ENCODE peak calls at places on chromosomes 11 and 22, in eight cellular contexts. I is right lobe of liver; Q is lower leg skin; L is naive thymus-derived CD8-positive, alpha-beta T cell; Z is prostate gland; P is Calu3; Y is CD4-positive, alpha-beta T cell; J is iris pigment epithelial cell. W is an unnamed sample.

GRCh38 chr11:2428322-2428795 is 16.0 kb downstream of the TRPM5 start:
- DNase-seq in I (peak), Z (peak), Y (peak), P (peak), Q (peak), J (peak), L (peak), W (peak)

GRCh38 chr11:7278314-7278917 is 26.7 kb downstream of the SYT9 start:
- DNase-seq in Z (no peak), I (no peak), Y (no peak), Q (no peak), J (peak), P (peak), L (no peak), W (peak)

GRCh38 chr11:65575568-65576231 is at the start of gene EHBP1L1:
- DNase-seq in Z (no peak), Q (peak), P (peak), Y (peak), I (peak), J (peak), L (peak), W (peak)

GRCh38 chr11:35619754-35620640 is 1.7 kb downstream of the FJX1 start:
- DNase-seq in L (no peak), I (no peak), P (peak), Y (no peak), J (peak), Q (no peak), Z (no peak), W (peak)

GRCh38 chr11:64629796-64630562 is 39.0 kb downstream of the SLC22A12 start:
- DNase-seq in Q (no peak), L (no peak), Y (no peak), J (no peak), P (no peak), I (no peak), Z (no peak), W (peak)

GRCh38 chr22:38802671-38803121 is 8.8 kb upstream of the DNAL4 start:
- DNase-seq in I (no peak), Q (peak), Z (peak), L (no peak), Y (no peak), J (peak), P (peak), W (no peak)

GRCh38 chr11:12803086-12803826 is 129.0 kb downstream of the TEAD1 start:
- DNase-seq in P (no peak), J (peak), Q (no peak), Y (no peak), Z (no peak), I (no peak), L (no peak), W (no peak)

GRCh38 chr11:114314096-114314495 is 17.9 kb downstream of the NNMT start:
- DNase-seq in P (no peak), Q (no peak), I (no peak), Y (no peak), Z (no peak), L (no peak), J (no peak), W (no peak)

GRCh38 chr11:86978756-86979608 is 23.8 kb upstream of the FZD4 start:
- DNase-seq in P (no peak), Q (no peak), Z (no peak), Y (no peak), I (no peak), L (peak), J (peak), W (no peak)

GRCh38 chr11:101707477-101707876 is 123.7 kb upstream of the TRPC6 start:
- DNase-seq in Z (no peak), J (no peak), L (no peak), I (no peak), Y (no peak), Q (no peak), P (no peak), W (no peak)

GRCh38 chr11:12433571-12434061 is 56.2 kb downstream of the PARVA start:
- DNase-seq in L (no peak), P (no peak), J (peak), Y (no peak), Q (peak), Z (no peak), I (no peak), W (no peak)

GRCh38 chr11:83409891-83410290 is 123.7 kb upstream of the CCDC90B start:
- DNase-seq in J (no peak), Q (no peak), P (no peak), Z (no peak), Y (no peak), L (no peak), I (no peak), W (no peak)

GRCh38 chr11:82722236-82722635 is 11.4 kb downstream of the FAM181B start:
- DNase-seq in Q (no peak), P (no peak), J (no peak), L (no peak), Z (no peak), Y (no peak), I (no peak), W (no peak)

GRCh38 chr11:118343248-118343647 is 743 bp upstream of the CD3D start:
- DNase-seq in Q (no peak), J (no peak), Z (no peak), L (no peak), I (no peak), P (no peak), Y (no peak), W (no peak)

GRCh38 chr11:26753738-26754504 is 32.1 kb upstream of the SLC5A12 start:
- DNase-seq in Z (peak), Q (no peak), L (no peak), Y (no peak), P (peak), I (no peak), J (peak), W (peak)

GRCh38 chr11:10633261-10633660 is 60.3 kb downstream of the IRAG1 start:
- DNase-seq in Z (peak), P (no peak), J (no peak), I (no peak), Q (peak), Y (no peak), L (no peak), W (no peak)

GRCh38 chr22:34105461-34106062 is 185.3 kb upstream of the LARGE1 start:
- DNase-seq in J (peak), Y (no peak), Q (no peak), P (peak), I (peak), L (no peak), Z (peak), W (peak)

GRCh38 chr22:42800731-42801536 is 56.1 kb downstream of the ARFGAP3 start:
- DNase-seq in L (no peak), Z (no peak), Q (peak), I (no peak), Y (no peak), J (no peak), P (no peak), W (no peak)

GRCh38 chr11:105392546-105392945 is 217.3 kb upstream of the GRIA4 start:
- DNase-seq in I (no peak), Q (no peak), L (no peak), J (peak), P (no peak), Y (no peak), Z (no peak), W (no peak)

GRCh38 chr22:23237201-23237798 is 57.0 kb downstream of the BCR start:
- DNase-seq in Z (no peak), Y (no peak), P (no peak), Q (no peak), I (no peak), J (peak), L (no peak), W (no peak)

GRCh38 chr22:29816980-29817379 is 21.1 kb downstream of the ASCC2 start:
- DNase-seq in J (no peak), Q (no peak), Z (peak), Y (no peak), P (no peak), I (no peak), L (no peak), W (no peak)

GRCh38 chr22:48724899-48725298 is 1102.8 kb downstream of the BRD1 start:
- DNase-seq in Q (no peak), I (peak), L (no peak), P (no peak), Z (no peak), Y (no peak), J (no peak), W (no peak)

GRCh38 chr22:50018608-50019291 is 6.2 kb upstream of the IL17REL start:
- DNase-seq in P (no peak), Q (no peak), Z (no peak), L (no peak), Y (no peak), J (no peak), I (no peak), W (no peak)

GRCh38 chr22:19974935-19975706 is 33.5 kb upstream of the TXNRD2 start:
- DNase-seq in P (no peak), Z (no peak), Q (no peak), L (no peak), Y (no peak), J (no peak), I (no peak), W (no peak)

GRCh38 chr11:104895619-104896018 is 2.6 kb downstream of the CASP12 start:
- DNase-seq in J (no peak), P (no peak), Y (no peak), L (no peak), Z (no peak), Q (no peak), I (no peak), W (no peak)

GRCh38 chr22:19974233-19974861 is 32.7 kb upstream of the TXNRD2 start:
- DNase-seq in Q (no peak), P (peak), Z (no peak), Y (no peak), I (no peak), J (peak), L (peak), W (peak)

GRCh38 chr11:11979487-11980117 is 28.8 kb downstream of the DKK3 start:
- DNase-seq in L (no peak), Z (no peak), Y (no peak), Q (peak), J (peak), I (no peak), P (peak), W (no peak)

GRCh38 chr11:9461760-9462134 is 935 bp downstream of the ZNF143 start:
- DNase-seq in P (no peak), Y (no peak), Q (no peak), L (no peak), J (peak), Z (no peak), I (no peak), W (no peak)

GRCh38 chr11:131195801-131196517 is 174.5 kb upstream of the NTM start:
- DNase-seq in P (no peak), Z (peak), J (peak), L (no peak), Q (no peak), Y (no peak), I (no peak), W (no peak)

GRCh38 chr11:72224587-72225410 is at the start of gene INPPL1:
- DNase-seq in J (peak), Y (peak), I (no peak), Q (peak), P (peak), Z (peak), L (no peak), W (peak)

GRCh38 chr11:85947431-85948272 is 92.5 kb downstream of the CCDC83 start:
- DNase-seq in J (peak), Y (no peak), Q (no peak), I (no peak), L (no peak), Z (no peak), P (peak), W (no peak)